ENCODE peak calls at places on chromosomes 4 and X, in nine cellular contexts. B is ureter, H is NCI-H1694, W is substantia nigra, K is iris pigment epithelial cell, L is AG20443, Z is nucleus accumbens, S is HFF-Myc, N is EH. D is an unnamed sample.

GRCh38 chrX:786441-786881 is 155.9 kb downstream of the SHOX start:
- DNase-seq in B (no peak), H (no peak), W (no peak), K (no peak), L (no peak), Z (no peak), S (no peak), N (no peak), D (no peak)

GRCh38 chrX:70421618-70422017 is 1.5 kb upstream of the GDPD2 start:
- DNase-seq in B (no peak), H (no peak), W (peak), K (no peak), L (no peak), Z (peak), S (no peak), N (no peak), D (peak)

GRCh38 chrX:120504569-120504968 is 35.5 kb upstream of the LAMP2 start:
- DNase-seq in B (no peak), H (no peak), W (no peak), K (no peak), L (no peak), Z (no peak), S (no peak), N (no peak), D (no peak)

GRCh38 chr4:25065451-25065850 is 34.7 kb upstream of the LGI2 start:
- DNase-seq in B (no peak), H (no peak), W (no peak), K (no peak), L (no peak), Z (no peak), S (no peak), N (no peak), D (no peak)

GRCh38 chr4:118367872-118368271 is 15.1 kb upstream of the PRSS12 start:
- DNase-seq in B (no peak), H (no peak), W (no peak), K (no peak), L (no peak), Z (no peak), S (no peak), N (no peak), D (no peak)

GRCh38 chr4:78602334-78602733 is 50.8 kb downstream of the ANXA3 start:
- DNase-seq in B (no peak), H (peak), W (no peak), K (no peak), L (no peak), Z (no peak), S (no peak), N (peak), D (no peak)

GRCh38 chr4:177108708-177109107 is 201.0 kb upstream of the NEIL3 start:
- DNase-seq in B (no peak), H (no peak), W (no peak), K (peak), L (peak), Z (no peak), S (no peak), N (peak), D (no peak)

GRCh38 chr4:153684182-153685073 is at the start of gene TLR2:
- DNase-seq in B (peak), H (no peak), W (no peak), K (peak), L (peak), Z (no peak), S (no peak), N (peak), D (peak)

GRCh38 chr4:69823481-69824186 is 36.3 kb downstream of the SULT1E1 start:
- DNase-seq in B (no peak), H (no peak), W (no peak), K (peak), L (peak), Z (no peak), S (no peak), N (no peak), D (no peak)

GRCh38 chrX:29090811-29091210 is 503.6 kb downstream of the IL1RAPL1 start:
- DNase-seq in B (no peak), H (no peak), W (no peak), K (peak), L (peak), Z (no peak), S (no peak), N (peak), D (peak)

GRCh38 chr4:169620846-169621228 is 459 bp downstream of the CLCN3 start:
- DNase-seq in B (no peak), H (peak), W (no peak), K (peak), L (peak), Z (peak), S (no peak), N (peak), D (peak)

GRCh38 chrX:57821703-57822375 is 88.4 kb downstream of the ZXDA start:
- DNase-seq in B (no peak), H (peak), W (no peak), K (peak), L (peak), Z (peak), S (peak), N (peak), D (no peak)

GRCh38 chr4:108030332-108030731 is 40.6 kb downstream of the HADH start:
- DNase-seq in B (no peak), H (peak), W (no peak), K (peak), L (peak), Z (peak), S (peak), N (peak), D (peak)

GRCh38 chr4:53059253-53059652 is 197.1 kb downstream of the RASL11B start:
- DNase-seq in B (no peak), H (no peak), W (no peak), K (no peak), L (no peak), Z (no peak), S (no peak), N (no peak), D (no peak)

GRCh38 chr4:80202784-80203553 is 5.7 kb downstream of the PRDM8 start:
- DNase-seq in B (peak), H (no peak), W (no peak), K (peak), L (peak), Z (no peak), S (no peak), N (peak), D (peak)

GRCh38 chrX:44432641-44433040 is 89.2 kb upstream of the EFHC2 start:
- DNase-seq in B (no peak), H (no peak), W (no peak), K (no peak), L (no peak), Z (no peak), S (peak), N (no peak), D (peak)

GRCh38 chr4:173208420-173208819 is 39.8 kb downstream of the GALNT7 start:
- DNase-seq in B (no peak), H (no peak), W (no peak), K (no peak), L (no peak), Z (no peak), S (no peak), N (no peak), D (no peak)

GRCh38 chr4:93828830-93829530 is 427 bp downstream of the ATOH1 start:
- DNase-seq in B (no peak), H (no peak), W (no peak), K (no peak), L (peak), Z (no peak), S (no peak), N (no peak), D (no peak)

GRCh38 chrX:1554469-1555210 is 17.7 kb upstream of the P2RY8 start:
- DNase-seq in B (peak), H (no peak), W (no peak), K (no peak), L (no peak), Z (no peak), S (no peak), N (no peak), D (peak)

GRCh38 chr4:118173126-118173525 is 138.8 kb downstream of the NDST3 start:
- DNase-seq in B (no peak), H (no peak), W (no peak), K (peak), L (no peak), Z (no peak), S (no peak), N (peak), D (no peak)

GRCh38 chr4:176123710-176124407 is 58.2 kb downstream of the WDR17 start:
- DNase-seq in B (no peak), H (no peak), W (no peak), K (peak), L (peak), Z (peak), S (peak), N (peak), D (no peak)

GRCh38 chr4:117893207-117893606 is 141.1 kb upstream of the NDST3 start:
- DNase-seq in B (no peak), H (no peak), W (no peak), K (no peak), L (no peak), Z (no peak), S (no peak), N (no peak), D (no peak)

GRCh38 chr4:176547005-176547404 is 227.2 kb downstream of the SPCS3 start:
- DNase-seq in B (no peak), H (no peak), W (no peak), K (peak), L (peak), Z (no peak), S (peak), N (peak), D (no peak)

GRCh38 chr4:5884804-5885203 is 8.1 kb downstream of the CRMP1 start:
- DNase-seq in B (no peak), H (no peak), W (no peak), K (no peak), L (no peak), Z (no peak), S (no peak), N (no peak), D (no peak)

GRCh38 chrX:22184096-22184495 is 88.6 kb upstream of the CBLL2 start:
- DNase-seq in B (no peak), H (no peak), W (no peak), K (no peak), L (no peak), Z (no peak), S (no peak), N (no peak), D (no peak)

GRCh38 chr4:136329042-136329662 is 1203.1 kb downstream of the PCDH18 start:
- DNase-seq in B (no peak), H (no peak), W (no peak), K (peak), L (no peak), Z (no peak), S (no peak), N (no peak), D (no peak)

GRCh38 chr4:183214912-183215488 is 105.1 kb downstream of the CLDN22 start:
- DNase-seq in B (no peak), H (no peak), W (no peak), K (no peak), L (no peak), Z (no peak), S (no peak), N (no peak), D (no peak)

GRCh38 chr4:133439830-133440229 is 290.7 kb downstream of the PCDH10 start:
- DNase-seq in B (no peak), H (no peak), W (no peak), K (no peak), L (no peak), Z (no peak), S (no peak), N (no peak), D (no peak)

GRCh38 chrX:73850124-73851013 is 287.4 kb downstream of the CHIC1 start:
- DNase-seq in B (no peak), H (no peak), W (no peak), K (peak), L (peak), Z (no peak), S (no peak), N (peak), D (no peak)

GRCh38 chrX:12895856-12896255 is 10.6 kb upstream of the TLR8 start:
- DNase-seq in B (no peak), H (no peak), W (no peak), K (peak), L (no peak), Z (no peak), S (no peak), N (no peak), D (no peak)

GRCh38 chr4:6999172-7000086 is 43.7 kb upstream of the TADA2B start:
- DNase-seq in B (no peak), H (no peak), W (no peak), K (no peak), L (peak), Z (peak), S (no peak), N (no peak), D (no peak)

GRCh38 chr4:33625762-33626161 is 2618.6 kb downstream of the ARAP2 start:
- DNase-seq in B (no peak), H (no peak), W (no peak), K (no peak), L (no peak), Z (no peak), S (no peak), N (no peak), D (no peak)

GRCh38 chr4:81499840-81500239 is 28.1 kb upstream of the RASGEF1B start:
- DNase-seq in B (no peak), H (peak), W (no peak), K (no peak), L (no peak), Z (no peak), S (no peak), N (no peak), D (no peak)

GRCh38 chr4:105305019-105305836 is 158.6 kb downstream of the TET2 start:
- DNase-seq in B (no peak), H (no peak), W (no peak), K (no peak), L (no peak), Z (no peak), S (no peak), N (no peak), D (no peak)

GRCh38 chrX:96407043-96407442 is 277.6 kb upstream of the DIAPH2 start:
- DNase-seq in B (peak), H (no peak), W (no peak), K (peak), L (peak), Z (no peak), S (no peak), N (peak), D (no peak)

GRCh38 chr4:19523964-19524363 is 727.7 kb upstream of the SLIT2 start:
- DNase-seq in B (no peak), H (no peak), W (no peak), K (no peak), L (no peak), Z (no peak), S (no peak), N (no peak), D (no peak)

GRCh38 chrX:111010151-111010550 is 85.8 kb upstream of the PAK3 start:
- DNase-seq in B (no peak), H (no peak), W (no peak), K (no peak), L (no peak), Z (no peak), S (no peak), N (no peak), D (no peak)

GRCh38 chr4:14679906-14680305 is 322.4 kb upstream of the CPEB2 start:
- DNase-seq in B (no peak), H (no peak), W (no peak), K (no peak), L (no peak), Z (no peak), S (no peak), N (no peak), D (no peak)

GRCh38 chr4:8502836-8503585 is 62.4 kb downstream of the TRMT44 start:
- DNase-seq in B (no peak), H (no peak), W (no peak), K (no peak), L (no peak), Z (no peak), S (no peak), N (peak), D (no peak)

GRCh38 chr4:111943796-111944203 is 201.5 kb upstream of the FAM241A start:
- DNase-seq in B (peak), H (no peak), W (no peak), K (peak), L (peak), Z (no peak), S (no peak), N (peak), D (no peak)

D was measured in head of caudate nucleus.